ENCODE peak calls at places on chromosomes 3 and 15, in ten cellular contexts. O, T, V, L, U, K, G, N, C and X are unnamed samples.

GRCh38 chr3:184506579-184506978 is 55.0 kb upstream of the EPHB3 start:
- DNase-seq in V (peak), O (no peak), L (no peak), C (no peak), T (no peak), G (no peak), K (no peak), U (no peak), N (peak), X (no peak)

GRCh38 chr15:96053039-96054021 is 277.2 kb upstream of the NR2F2 start:
- DNase-seq in T (peak), V (no peak), N (peak), K (no peak), O (no peak), U (peak), L (no peak), C (no peak), G (peak), X (peak)

GRCh38 chr3:10205461-10206165 is 40.9 kb downstream of the IRAK2 start:
- DNase-seq in U (no peak), K (peak), C (peak), G (no peak), O (peak), N (no peak), T (peak), V (peak), L (no peak), X (no peak)

GRCh38 chr3:187039723-187040414 is 99.4 kb downstream of the RPL39L start:
- DNase-seq in L (no peak), V (no peak), U (peak), G (no peak), T (no peak), K (no peak), O (no peak), N (no peak), C (no peak), X (no peak)

GRCh38 chr15:39808909-39809308 is 26.3 kb upstream of the FSIP1 start:
- DNase-seq in L (no peak), C (no peak), K (no peak), N (no peak), G (no peak), U (no peak), T (no peak), V (no peak), O (no peak), X (no peak)

GRCh38 chr3:194134231-194134756 is 1.7 kb upstream of the HES1 start:
- DNase-seq in L (peak), G (no peak), K (peak), O (no peak), V (no peak), T (peak), C (peak), U (no peak), N (no peak), X (no peak)

GRCh38 chr15:99055555-99056134 is 48.1 kb upstream of the PGPEP1L start:
- DNase-seq in N (no peak), U (no peak), V (no peak), C (no peak), T (no peak), G (no peak), L (no peak), K (no peak), O (no peak), X (no peak)

GRCh38 chr3:51311055-51311454 is 74.0 kb upstream of the MANF start:
- DNase-seq in L (no peak), N (no peak), G (no peak), C (peak), O (no peak), V (peak), K (peak), U (peak), T (peak), X (no peak)

GRCh38 chr15:98439523-98439942 is 208.8 kb upstream of the IGF1R start:
- DNase-seq in L (no peak), C (no peak), G (no peak), O (no peak), V (no peak), K (no peak), T (no peak), U (no peak), N (no peak), X (no peak)

GRCh38 chr15:74845208-74845568 is 2.2 kb upstream of the ULK3 start:
- DNase-seq in O (no peak), V (no peak), U (no peak), L (no peak), K (no peak), G (no peak), C (no peak), T (no peak), N (no peak), X (no peak)

GRCh38 chr15:59879506-59879905 is 124.6 kb upstream of the FOXB1 start:
- DNase-seq in K (peak), G (no peak), O (peak), C (peak), V (peak), T (peak), N (no peak), L (no peak), U (no peak), X (no peak)

GRCh38 chr3:65138531-65138930 is 450.7 kb upstream of the ADAMTS9 start:
- DNase-seq in U (no peak), G (no peak), N (no peak), L (no peak), V (no peak), T (no peak), O (no peak), K (no peak), C (no peak), X (no peak)

GRCh38 chr15:40584191-40584590 is 9.9 kb upstream of the KNL1 start:
- DNase-seq in L (no peak), T (no peak), N (no peak), V (no peak), U (no peak), K (no peak), G (no peak), O (no peak), C (no peak), X (no peak)

GRCh38 chr15:80264031-80264430 is 12.0 kb upstream of the CTXND1 start:
- DNase-seq in C (peak), O (no peak), K (peak), U (no peak), G (no peak), L (no peak), V (no peak), T (peak), N (no peak), X (no peak)

GRCh38 chr15:94924971-94925593 is 693.7 kb downstream of the MCTP2 start:
- DNase-seq in L (no peak), C (peak), K (no peak), T (peak), O (no peak), G (no peak), U (no peak), N (no peak), V (no peak), X (no peak)

GRCh38 chr15:65832549-65833364 is 36.5 kb upstream of the RAB11A start:
- DNase-seq in C (peak), T (peak), U (peak), K (peak), G (peak), V (peak), O (peak), N (peak), L (peak), X (peak)

GRCh38 chr15:83318861-83319415 is 34.5 kb upstream of the BNC1 start:
- DNase-seq in K (no peak), V (no peak), U (no peak), C (no peak), O (no peak), T (peak), N (no peak), G (no peak), L (no peak), X (no peak)

GRCh38 chr3:24242012-24242698 is 252.5 kb downstream of the THRB start:
- DNase-seq in L (no peak), K (peak), V (peak), C (peak), T (peak), G (no peak), N (no peak), U (no peak), O (peak), X (peak)

GRCh38 chr15:51702710-51703109 is 21.4 kb downstream of the SCG3 start:
- DNase-seq in L (no peak), O (no peak), K (no peak), N (no peak), G (no peak), V (no peak), U (no peak), T (no peak), C (no peak), X (no peak)

GRCh38 chr3:120743556-120744195 is 1.1 kb downstream of the GTF2E1 start:
- DNase-seq in N (no peak), T (peak), O (no peak), L (no peak), K (no peak), U (no peak), V (no peak), G (no peak), C (no peak), X (no peak)

GRCh38 chr15:98881526-98882517 is 125.8 kb downstream of the PGPEP1L start:
- DNase-seq in T (peak), N (no peak), K (peak), C (peak), O (peak), G (no peak), U (peak), V (peak), L (no peak), X (peak)

GRCh38 chr3:152426393-152426792 is 157.7 kb downstream of the MBNL1 start:
- DNase-seq in U (no peak), V (no peak), L (no peak), K (no peak), G (no peak), T (no peak), O (no peak), C (no peak), N (no peak), X (no peak)

GRCh38 chr3:126432361-126432760 is 37.7 kb downstream of the CFAP100 start:
- DNase-seq in K (peak), V (peak), O (peak), T (no peak), G (no peak), N (no peak), C (peak), U (no peak), L (no peak), X (no peak)

GRCh38 chr15:33200903-33201302 is 6.4 kb upstream of the FMN1 start:
- DNase-seq in K (no peak), U (no peak), O (no peak), V (peak), T (no peak), L (no peak), C (peak), N (no peak), G (no peak), X (no peak)

GRCh38 chr3:123186695-123187094 is 15.0 kb upstream of the SEC22A start:
- DNase-seq in G (no peak), U (no peak), V (no peak), L (no peak), K (no peak), C (no peak), O (no peak), N (no peak), T (peak), X (no peak)

GRCh38 chr3:184481924-184482671 is 79.5 kb upstream of the EPHB3 start:
- DNase-seq in L (no peak), N (no peak), U (no peak), C (no peak), G (no peak), T (no peak), V (no peak), K (no peak), O (no peak), X (no peak)

GRCh38 chr3:177220136-177220974 is 23.1 kb upstream of the TBL1XR1 start:
- DNase-seq in V (no peak), L (no peak), U (no peak), T (no peak), N (no peak), G (no peak), O (peak), K (no peak), C (peak), X (no peak)

GRCh38 chr3:142595141-142595540 is 1.1 kb upstream of the PLS1 start:
- DNase-seq in U (no peak), L (no peak), G (no peak), O (no peak), N (no peak), T (no peak), V (no peak), K (no peak), C (no peak), X (no peak)